ENCODE peak calls at places on chromosome 4, in nine cellular contexts. T is astrocyte of the cerebellum, E is OCI-LY7, N is lower lobe of right lung, H is RWPE1, I is psoas muscle, B is fibroblast of pulmonary artery, L is tibial nerve, C is kidney. K is an unnamed sample.

GRCh38 chr4:74109894-74110605 is 11.1 kb upstream of the CXCL2 start:
- DNase-seq in T (peak; percentile 87), E (no peak), N (no peak), H (peak; percentile 52), I (no peak), B (peak; percentile 85), L (no peak), C (no peak), K (peak; percentile 83)

GRCh38 chr4:25779021-25779420 is 83.8 kb downstream of the SEL1L3 start:
- DNase-seq in T (no peak), E (no peak), N (no peak), H (peak; percentile 43), I (no peak), B (no peak), L (no peak), C (no peak), K (peak; percentile 39)

GRCh38 chr4:103075435-103075893 is 1.1 kb downstream of the SLC9B2 start:
- DNase-seq in T (no peak), E (no peak), N (no peak), H (no peak), I (no peak), B (peak; percentile 47), L (no peak), C (no peak), K (peak; percentile 35)

GRCh38 chr4:42965326-42965725 is 72.8 kb downstream of the GRXCR1 start:
- DNase-seq in T (no peak), E (peak; percentile 10), N (no peak), H (peak; percentile 1), I (no peak), B (no peak), L (no peak), C (no peak), K (peak; percentile 50)

GRCh38 chr4:4492161-4492847 is 49.5 kb downstream of the STX18 start:
- DNase-seq in T (no peak), E (no peak), N (no peak), H (peak; percentile 8), I (no peak), B (peak; percentile 51), L (no peak), C (no peak), K (no peak)

GRCh38 chr4:81919238-81919637 is 447.5 kb upstream of the RASGEF1B start:
- DNase-seq in T (no peak), E (peak; percentile 29), N (no peak), H (peak; percentile 9), I (no peak), B (peak; percentile 6), L (no peak), C (no peak), K (peak; percentile 38)

GRCh38 chr4:174324725-174325124 is 41.0 kb downstream of the CEP44 start:
- DNase-seq in T (no peak), E (no peak), N (no peak), H (no peak), I (no peak), B (peak; percentile 56), L (no peak), C (no peak), K (peak; percentile 33)

GRCh38 chr4:153204247-153205027 is at the start of gene TRIM2:
- DNase-seq in T (peak; percentile 65), E (no peak), N (peak; percentile 72), H (no peak), I (peak; percentile 70), B (peak; percentile 75), L (peak; percentile 73), C (peak; percentile 81), K (no peak)

GRCh38 chr4:134078230-134078914 is 123.2 kb downstream of the PABPC4L start:
- DNase-seq in T (no peak), E (no peak), N (no peak), H (no peak), I (no peak), B (no peak), L (no peak), C (no peak), K (no peak)

GRCh38 chr4:138224614-138225013 is 17.5 kb downstream of the SLC7A11 start:
- DNase-seq in T (no peak), E (no peak), N (no peak), H (no peak), I (no peak), B (no peak), L (no peak), C (no peak), K (no peak)

GRCh38 chr4:138225477-138225876 is 16.7 kb downstream of the SLC7A11 start:
- DNase-seq in T (no peak), E (no peak), N (no peak), H (no peak), I (no peak), B (no peak), L (no peak), C (no peak), K (no peak)

GRCh38 chr4:138218976-138219375 is 23.2 kb downstream of the SLC7A11 start:
- DNase-seq in T (no peak), E (no peak), N (no peak), H (no peak), I (no peak), B (no peak), L (no peak), C (no peak), K (no peak)

GRCh38 chr4:138223191-138223910 is 18.8 kb downstream of the SLC7A11 start:
- DNase-seq in T (no peak), E (peak; percentile 71), N (no peak), H (no peak), I (no peak), B (no peak), L (no peak), C (no peak), K (no peak)

GRCh38 chr4:138222041-138222440 is 20.1 kb downstream of the SLC7A11 start:
- DNase-seq in T (peak; percentile 36), E (no peak), N (no peak), H (no peak), I (no peak), B (peak; percentile 93), L (no peak), C (no peak), K (peak; percentile 76)
- TF ChIP-seq CTCF in T (no peak), E (no peak), N (no peak), H (no peak), I (no peak), B (no peak), L (no peak), C (no peak), K (no peak)

GRCh38 chr4:7190668-7191545 is 1.4 kb upstream of the SORCS2 start:
- DNase-seq in T (no peak), E (no peak), N (peak; percentile 10), H (no peak), I (peak; percentile 47), B (no peak), L (no peak), C (peak; percentile 37), K (no peak)

GRCh38 chr4:7193040-7193958 is 961 bp downstream of the SORCS2 start:
- DNase-seq in T (no peak), E (no peak), N (peak; percentile 53), H (no peak), I (peak; percentile 61), B (no peak), L (no peak), C (no peak), K (no peak)

GRCh38 chr4:7191546-7192251 is 639 bp upstream of the SORCS2 start:
- DNase-seq in T (no peak), E (no peak), N (peak; percentile 43), H (no peak), I (peak; percentile 55), B (no peak), L (no peak), C (no peak), K (no peak)

GRCh38 chr4:7194251-7195137 is 2.2 kb downstream of the SORCS2 start:
- DNase-seq in T (no peak), E (peak; percentile 3), N (peak; percentile 83), H (no peak), I (peak; percentile 50), B (peak; percentile 17), L (no peak), C (no peak), K (no peak)

GRCh38 chr4:7192252-7193039 is at the start of gene SORCS2:
- DNase-seq in T (no peak), E (no peak), N (peak; percentile 65), H (peak; percentile 58), I (peak; percentile 82), B (peak; percentile 55), L (peak; percentile 49), C (peak; percentile 56), K (peak; percentile 45)
- TF ChIP-seq CTCF in T (peak; percentile 41), E (no peak), N (peak; percentile 54), H (peak; percentile 86), I (peak; percentile 88), B (peak; percentile 20), L (peak; percentile 94), C (peak; percentile 58), K (peak; percentile 72)

DNA sequence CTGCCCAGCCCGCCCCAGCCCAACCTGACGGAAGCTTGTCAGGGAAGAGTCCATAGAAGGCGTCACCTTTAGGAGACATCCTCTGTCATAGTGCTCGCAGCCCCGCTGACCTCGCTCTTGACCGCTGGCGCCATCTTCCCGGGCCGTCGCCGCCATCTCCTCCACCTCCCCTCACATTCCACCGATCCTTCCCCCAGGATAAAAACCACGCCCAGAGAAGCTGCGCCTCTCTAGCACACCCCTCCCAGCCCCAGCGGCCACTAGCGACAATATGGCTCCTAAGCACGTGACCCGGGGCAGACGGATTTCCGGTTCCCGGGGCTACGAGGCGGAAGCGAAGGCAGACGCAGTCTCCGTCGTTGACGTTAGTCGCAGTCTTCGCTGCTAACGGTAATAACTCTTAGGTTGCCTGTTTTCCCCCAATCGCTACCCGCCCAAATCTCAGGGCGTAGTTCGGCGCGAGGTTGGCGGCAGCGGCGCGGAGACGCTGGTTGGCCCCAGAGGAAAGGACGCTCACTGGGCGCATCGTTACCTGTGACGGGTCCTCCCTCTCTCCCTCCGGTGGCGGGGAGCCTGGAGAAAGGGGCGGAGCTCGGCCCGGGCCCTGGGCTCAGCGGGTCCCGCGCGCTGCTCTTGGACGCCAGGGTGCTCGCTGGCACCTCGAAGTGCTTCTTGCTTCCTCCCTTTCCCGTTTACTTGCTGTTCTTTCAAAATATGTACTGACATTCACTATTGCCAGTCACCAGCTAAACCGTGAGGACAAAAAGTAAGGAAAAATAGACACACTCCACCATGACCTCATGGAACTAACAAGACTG is at the start of the genes RCHY1 and THAP6:
- DNase-seq in T (peak; percentile 90), E (peak; percentile 93), N (peak; percentile 98), H (peak; percentile 90), I (peak; percentile 96), B (peak; percentile 96), L (peak; percentile 94), C (peak; percentile 99), K (peak; percentile 98)
- TF ChIP-seq CTCF in T (no peak), E (peak; percentile 10), N (no peak), H (no peak), I (no peak), B (no peak), L (peak; percentile 18), C (no peak), K (no peak)

GRCh38 chr4:7392438-7393374 is 42.0 kb downstream of the PSAPL1 start:
- DNase-seq in T (peak; percentile 28), E (no peak), N (peak; percentile 41), H (no peak), I (no peak), B (peak; percentile 7), L (no peak), C (no peak), K (no peak)
- TF ChIP-seq CTCF in T (peak; percentile 24), E (no peak), N (no peak), H (no peak), I (no peak), B (no peak), L (no peak), C (no peak), K (no peak)

GRCh38 chr4:109406337-109406931 is 27.2 kb upstream of the SEC24B start:
- DNase-seq in T (peak; percentile 77), E (peak; percentile 67), N (no peak), H (peak; percentile 56), I (no peak), B (peak; percentile 82), L (peak; percentile 61), C (no peak), K (peak; percentile 68)
- TF ChIP-seq CTCF in T (peak; percentile 61), E (peak; percentile 93), N (peak; percentile 53), H (peak; percentile 72), I (peak; percentile 77), B (peak; percentile 77), L (peak; percentile 57), C (peak; percentile 74), K (peak; percentile 71)

K was measured in MCF 10A.